ENCODE peak calls at places on chromosomes 16 and 17, in five cellular contexts. Z is esophagus squamous epithelium, H is stomach, V is adrenal gland, W is body of pancreas. D is an unnamed sample. For H3K4me1, the result is how much of the 10 kb centered on the place peaks cover.

GRCh38 chr16:84180519-84181140 is 6.2 kb downstream of the TAF1C start:
- DNase-seq in V (no peak), W (no peak), H (no peak), Z (no peak), D (no peak)

GRCh38 chr17:76193616-76194015 is 46.7 kb downstream of the RNF157 start:
- DNase-seq in Z (no peak), W (no peak), V (no peak), H (no peak), D (no peak)

GRCh38 chr17:78442648-78443128 is 64.2 kb downstream of the PGS1 start:
- DNase-seq in W (peak), Z (peak), V (peak), H (peak), D (no peak)

GRCh38 chr17:39461911-39462641 is 790 bp downstream of the CDK12 start:
- DNase-seq in W (peak), V (peak), H (peak), Z (no peak), D (no peak)

GRCh38 chr16:89026121-89026612 is 49.2 kb upstream of the CBFA2T3 start:
- DNase-seq in Z (no peak), V (no peak), H (no peak), W (no peak), D (no peak)

GRCh38 chr17:1948517-1948825 is 76.7 kb downstream of the RTN4RL1 start:
- DNase-seq in H (no peak), V (no peak), Z (no peak), W (no peak), D (no peak)

GRCh38 chr17:7014995-7015586 is 2.7 kb downstream of the RNASEK start:
- DNase-seq in Z (no peak), H (no peak), W (no peak), V (no peak), D (no peak)

GRCh38 chr17:68238894-68239293 is 8.9 kb upstream of the AMZ2 start:
- DNase-seq in Z (no peak), W (no peak), V (no peak), H (no peak), D (peak)

GRCh38 chr16:23365602-23366240 is 63.6 kb downstream of the SCNN1B start:
- DNase-seq in H (no peak), Z (no peak), W (peak), V (peak), D (no peak)

GRCh38 chr17:77793888-77794235 is 164.6 kb upstream of the TNRC6C start:
- DNase-seq in V (no peak), H (no peak), W (no peak), Z (no peak), D (no peak)

GRCh38 chr17:63928172-63928666 is 3.9 kb downstream of the CD79B start:
- DNase-seq in V (no peak), Z (no peak), W (no peak), H (no peak), D (no peak)

GRCh38 chr17:81115219-81115618 is 50.1 kb upstream of the PVALEF start:
- DNase-seq in H (no peak), V (no peak), W (no peak), Z (no peak), D (no peak)

GRCh38 chr17:8015957-8016631 is 13.7 kb downstream of the GUCY2D start:
- DNase-seq in V (no peak), H (peak), W (peak), Z (no peak), D (peak)

GRCh38 chr17:2401426-2402221 is 764 bp upstream of the MNT start:
- DNase-seq in H (peak), V (peak), W (peak), Z (peak), D (peak)

GRCh38 chr17:61981323-61981722 is 53.5 kb upstream of the INTS2 start:
- DNase-seq in H (no peak), Z (no peak), V (no peak), W (no peak), D (no peak)

GRCh38 chr16:57626420-57627170 is 1.8 kb upstream of the ADGRG1 start:
- DNase-seq in W (no peak), Z (no peak), V (no peak), H (no peak), D (no peak)

GRCh38 chr16:57624806-57625500 is 3.5 kb upstream of the ADGRG1 start:
- DNase-seq in W (no peak), V (peak), Z (no peak), H (no peak), D (no peak)

GRCh38 chr16:57628008-57628781 is at the start of gene ADGRG1:
- DNase-seq in Z (peak), W (peak), H (peak), V (peak), D (peak)

GRCh38 chr16:57628782-57629181 is 352 bp downstream of the ADGRG1 start:
- DNase-seq in W (no peak), V (no peak), Z (no peak), H (no peak), D (no peak)

DNA sequence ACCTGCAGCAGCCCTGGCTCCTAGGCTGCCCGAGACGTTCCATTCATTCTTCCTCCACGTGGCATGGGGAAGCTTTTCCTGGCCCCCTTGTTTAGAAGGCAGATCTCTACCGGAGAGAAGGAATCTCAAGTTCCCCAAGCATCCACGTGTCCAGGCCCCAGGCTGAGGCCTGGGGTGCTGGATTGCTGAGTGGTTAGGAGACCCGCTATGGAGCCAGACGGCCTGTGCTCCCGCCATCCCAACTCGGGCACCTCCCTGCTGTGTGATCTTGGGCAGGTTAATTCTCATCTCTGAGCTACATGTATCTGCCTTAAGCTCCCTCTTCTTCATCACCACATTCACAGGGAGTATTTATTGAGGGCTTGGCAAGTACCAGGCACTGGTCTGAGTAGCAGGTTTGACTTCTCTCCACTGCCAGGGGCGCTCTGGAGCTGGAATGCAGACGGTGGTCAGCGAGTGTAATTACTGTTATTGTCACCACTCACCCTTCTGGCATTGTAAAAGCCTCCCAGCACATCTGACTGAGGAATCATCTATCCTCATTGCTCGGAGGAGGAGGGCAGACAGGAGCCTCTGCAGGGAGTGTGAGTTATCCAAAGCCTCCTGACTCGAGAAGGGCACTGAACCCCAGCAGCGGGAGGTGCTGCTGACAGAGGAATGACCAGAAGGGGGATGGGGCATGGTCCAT is 1.1 kb upstream of the ADGRG1 start:
- DNase-seq in V (no peak), Z (no peak), W (no peak), H (no peak), D (peak)
- H3K4me1 ChIP-seq in V (under half), Z (under half), W (half or more), H (half or more), D (half or more)

DNA sequence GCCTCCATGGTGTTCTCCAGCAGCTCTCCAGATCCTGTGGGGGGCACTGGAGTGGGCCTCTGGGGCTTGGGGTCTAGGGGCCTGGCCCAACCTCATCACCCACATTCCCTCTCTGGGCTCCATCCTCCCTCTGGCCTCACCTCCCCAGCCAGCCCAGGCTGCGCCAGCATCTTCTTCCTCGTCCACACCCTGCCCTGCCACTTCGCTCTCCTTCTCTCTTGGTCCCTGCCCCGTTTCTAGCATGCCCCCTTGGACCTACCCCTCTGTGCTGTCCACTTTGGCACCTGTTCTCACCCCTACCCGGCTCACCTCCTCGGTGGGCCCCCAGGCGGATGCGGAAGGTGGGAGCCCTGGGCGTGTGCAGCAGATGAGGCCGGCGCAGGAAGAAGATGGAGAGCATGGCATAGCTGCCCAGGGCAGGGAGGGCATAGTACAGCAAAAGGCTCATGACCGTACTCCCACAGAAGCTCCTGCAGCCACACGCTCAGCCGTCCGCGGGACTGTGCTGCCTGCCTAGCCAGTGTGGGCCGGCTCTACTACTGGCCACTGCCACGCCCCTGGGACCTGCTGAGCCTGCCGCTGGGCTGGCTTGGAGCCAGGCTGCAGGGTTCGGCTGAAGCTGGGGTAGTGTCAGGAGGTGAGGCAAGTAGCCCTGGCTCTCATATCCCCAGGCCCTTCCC is at the start of gene GDPD3:
- DNase-seq in Z (no peak), H (peak), V (peak), W (no peak), D (peak)
- TF ChIP-seq POLR2A in Z (no peak), H (no peak), V (no peak), W (no peak), D (no peak)

GRCh38 chr16:86492961-86493639 is 17.2 kb upstream of the FOXF1 start:
- DNase-seq in Z (no peak), W (no peak), V (no peak), H (no peak), D (no peak)
- H3K4me1 ChIP-seq in Z (under half), W (under half), V (under half), H (half or more), D (under half)

GRCh38 chr17:28725660-28726395 is at the start of gene TLCD1:
- DNase-seq in V (peak), W (peak), H (peak), Z (no peak), D (peak)

GRCh38 chr17:28725166-28725659 is 820 bp downstream of the TLCD1 start:
- DNase-seq in W (no peak), V (no peak), Z (no peak), H (no peak), D (no peak)

GRCh38 chr17:28724500-28725165 is 1.4 kb downstream of the TLCD1 start:
- DNase-seq in H (no peak), V (no peak), Z (no peak), W (no peak), D (no peak)

GRCh38 chr17:28722413-28723158 is 2.8 kb downstream of the RPL23A start:
- DNase-seq in Z (no peak), W (no peak), H (no peak), V (no peak), D (no peak)

DNA sequence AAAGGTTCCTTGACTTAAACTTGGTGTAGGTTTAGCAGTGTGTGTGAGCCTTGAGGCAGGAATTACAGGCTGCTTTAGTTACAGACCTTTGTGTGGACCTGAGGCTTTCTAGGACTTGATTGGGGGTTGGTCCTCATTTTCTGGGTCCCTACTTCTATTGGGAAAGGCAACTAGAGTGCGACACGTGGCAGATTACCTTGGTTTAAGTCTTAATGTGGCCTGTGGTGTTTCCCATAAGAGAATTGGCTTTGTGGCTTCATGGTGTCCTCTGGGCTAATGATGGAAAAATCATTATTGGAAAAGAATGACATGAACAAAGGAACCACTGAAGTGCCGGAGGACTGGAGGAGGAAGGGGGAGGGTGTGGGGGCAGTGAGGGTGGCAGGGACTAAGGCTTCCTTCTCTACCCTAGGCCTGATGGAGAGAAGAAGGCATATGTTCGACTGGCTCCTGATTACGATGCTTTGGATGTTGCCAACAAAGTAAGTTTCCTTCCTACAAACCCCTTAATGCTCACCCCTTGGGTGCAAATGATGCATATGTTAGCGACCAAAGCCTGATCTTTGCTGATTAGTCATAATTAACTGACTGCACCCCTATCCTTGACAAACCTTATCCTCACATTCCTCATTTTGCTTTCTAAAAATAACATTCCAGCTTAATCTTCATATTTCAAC is 2.7 kb downstream of the TLCD1 start:
- DNase-seq in V (no peak), W (no peak), Z (no peak), H (no peak), D (no peak)
- TF ChIP-seq POLR2A in V (no peak), W (no peak), Z (no peak), H (no peak), D (no peak)

GRCh38 chr17:14158707-14159106 is 78.0 kb downstream of the CDRT15 start:
- DNase-seq in W (no peak), H (no peak), Z (no peak), V (no peak), D (no peak)
- H3K4me1 ChIP-seq in W (under half), H (under half), Z (under half), V (under half), D (under half)

DNA sequence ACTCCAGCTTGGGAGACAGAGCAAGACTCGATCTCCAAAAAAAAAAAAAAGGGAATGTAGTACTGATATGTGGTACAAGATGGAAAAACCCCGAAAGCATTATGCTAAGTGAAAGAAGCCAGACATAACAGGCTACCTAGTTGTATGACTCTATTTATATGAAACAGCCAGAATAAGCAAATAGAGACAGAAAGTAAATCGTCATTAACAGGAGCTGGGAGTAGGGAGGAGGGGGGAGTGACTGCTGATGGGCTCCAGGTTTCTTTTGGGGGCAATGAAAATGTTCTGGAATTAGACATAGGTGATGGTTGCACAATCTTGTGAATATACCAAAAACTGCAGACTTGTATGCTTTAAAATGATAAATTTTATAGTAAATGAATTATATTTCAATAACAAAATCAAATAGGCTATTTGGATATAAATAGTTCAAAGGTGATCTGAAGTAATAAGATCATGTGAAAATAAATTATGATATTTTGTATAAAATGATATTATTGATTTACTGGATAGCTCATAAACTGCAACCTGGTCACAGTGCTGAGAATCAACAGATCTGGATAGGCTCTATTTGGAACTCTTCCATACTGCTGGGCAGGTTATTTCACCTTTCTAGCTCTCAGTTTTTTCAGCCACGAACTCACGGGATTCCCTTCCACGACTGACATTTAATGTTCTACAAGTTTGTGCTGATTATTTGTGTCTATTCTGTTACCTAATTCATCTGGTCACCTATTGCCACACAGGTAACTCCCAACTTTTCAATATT is 27.1 kb downstream of the ZNF652 start:
- DNase-seq in W (no peak), V (no peak), Z (no peak), H (no peak), D (no peak)
- TF ChIP-seq POLR2A in W (no peak), V (no peak), Z (no peak), H (no peak), D (no peak)

GRCh38 chr17:51259574-51260236 is at the start of gene MBTD1:
- DNase-seq in W (peak), V (peak), Z (peak), H (peak), D (peak)
- H3K4me1 ChIP-seq in W (half or more), V (half or more), Z (under half), H (half or more), D (under half)

GRCh38 chr17:44775136-44775837 is 16.5 kb downstream of the ADAM11 start:
- DNase-seq in H (peak), V (peak), Z (peak), W (no peak), D (peak)
- TF ChIP-seq POLR2A in H (no peak), V (peak), Z (no peak), W (no peak), D (no peak)

D was measured in thyroid gland.